ENCODE peak calls at places on chromosomes 12 and 14, in six cellular contexts. One of them, this sample, is unnamed.

GRCh38 chr14:74324945-74325361 is 22.2 kb upstream of the ABCD4 start:
- DNase-seq in body of pancreas: no peak
- DNase-seq in CD4-positive, CD25-positive, alpha-beta regulatory T cell: peak
- DNase-seq in heart left ventricle: no peak
- DNase-seq in AG04450: no peak
- DNase-seq in heart right ventricle: no peak
- DNase-seq in this sample: no peak

GRCh38 chr14:74864193-74864592 is 11.8 kb downstream of the PROX2 start:
- DNase-seq in body of pancreas: no peak
- DNase-seq in CD4-positive, CD25-positive, alpha-beta regulatory T cell: no peak
- DNase-seq in heart left ventricle: no peak
- DNase-seq in AG04450: no peak
- DNase-seq in heart right ventricle: no peak
- DNase-seq in this sample: no peak

GRCh38 chr12:104680070-104680469 is 223.3 kb downstream of the CHST11 start:
- DNase-seq in body of pancreas: no peak
- DNase-seq in CD4-positive, CD25-positive, alpha-beta regulatory T cell: peak
- DNase-seq in heart left ventricle: no peak
- DNase-seq in AG04450: no peak
- DNase-seq in heart right ventricle: no peak
- DNase-seq in this sample: no peak

GRCh38 chr12:18090093-18090492 is at the start of gene RERGL:
- DNase-seq in body of pancreas: no peak
- DNase-seq in CD4-positive, CD25-positive, alpha-beta regulatory T cell: no peak
- DNase-seq in heart left ventricle: no peak
- DNase-seq in AG04450: no peak
- DNase-seq in heart right ventricle: no peak
- DNase-seq in this sample: no peak

GRCh38 chr14:54893151-54893760 is 9.4 kb downstream of the GCH1 start:
- DNase-seq in body of pancreas: peak
- DNase-seq in CD4-positive, CD25-positive, alpha-beta regulatory T cell: peak
- DNase-seq in heart left ventricle: no peak
- DNase-seq in AG04450: peak
- DNase-seq in heart right ventricle: peak
- DNase-seq in this sample: no peak

GRCh38 chr14:29738056-29738455 is 189.6 kb downstream of the PRKD1 start:
- DNase-seq in body of pancreas: no peak
- DNase-seq in CD4-positive, CD25-positive, alpha-beta regulatory T cell: no peak
- DNase-seq in heart left ventricle: no peak
- DNase-seq in AG04450: no peak
- DNase-seq in heart right ventricle: no peak
- DNase-seq in this sample: no peak

GRCh38 chr14:91144425-91145145 is 30.7 kb downstream of the DGLUCY start:
- DNase-seq in body of pancreas: no peak
- DNase-seq in CD4-positive, CD25-positive, alpha-beta regulatory T cell: no peak
- DNase-seq in heart left ventricle: no peak
- DNase-seq in AG04450: peak
- DNase-seq in heart right ventricle: no peak
- DNase-seq in this sample: no peak

GRCh38 chr12:89461649-89462612 is 62.7 kb downstream of the GALNT4 start:
- DNase-seq in body of pancreas: no peak
- DNase-seq in CD4-positive, CD25-positive, alpha-beta regulatory T cell: peak
- DNase-seq in heart left ventricle: no peak
- DNase-seq in AG04450: peak
- DNase-seq in heart right ventricle: no peak
- DNase-seq in this sample: no peak

GRCh38 chr12:111034911-111035577 is 114.7 kb upstream of the MYL2 start:
- DNase-seq in body of pancreas: no peak
- DNase-seq in CD4-positive, CD25-positive, alpha-beta regulatory T cell: no peak
- DNase-seq in heart left ventricle: no peak
- DNase-seq in AG04450: no peak
- DNase-seq in heart right ventricle: no peak
- DNase-seq in this sample: no peak

GRCh38 chr12:111038941-111039340 is 118.6 kb upstream of the MYL2 start:
- DNase-seq in body of pancreas: no peak
- DNase-seq in CD4-positive, CD25-positive, alpha-beta regulatory T cell: no peak
- DNase-seq in heart left ventricle: no peak
- DNase-seq in AG04450: no peak
- DNase-seq in heart right ventricle: no peak
- DNase-seq in this sample: no peak

GRCh38 chr12:111038075-111038474 is 117.7 kb upstream of the MYL2 start:
- DNase-seq in body of pancreas: no peak
- DNase-seq in CD4-positive, CD25-positive, alpha-beta regulatory T cell: no peak
- DNase-seq in heart left ventricle: no peak
- DNase-seq in AG04450: no peak
- DNase-seq in heart right ventricle: no peak
- DNase-seq in this sample: no peak

GRCh38 chr12:111035578-111036301 is 115.4 kb upstream of the MYL2 start:
- DNase-seq in body of pancreas: no peak
- DNase-seq in CD4-positive, CD25-positive, alpha-beta regulatory T cell: no peak
- DNase-seq in heart left ventricle: no peak
- DNase-seq in AG04450: no peak
- DNase-seq in heart right ventricle: no peak
- DNase-seq in this sample: no peak

GRCh38 chr12:111037047-111037446 is 116.7 kb upstream of the MYL2 start:
- DNase-seq in body of pancreas: no peak
- DNase-seq in CD4-positive, CD25-positive, alpha-beta regulatory T cell: no peak
- DNase-seq in heart left ventricle: no peak
- DNase-seq in AG04450: no peak
- DNase-seq in heart right ventricle: no peak
- DNase-seq in this sample: no peak
- H3K4me3 ChIP-seq in body of pancreas: no peak
- H3K4me3 ChIP-seq in CD4-positive, CD25-positive, alpha-beta regulatory T cell: no peak
- H3K4me3 ChIP-seq in heart left ventricle: no peak
- H3K4me3 ChIP-seq in AG04450: no peak
- H3K4me3 ChIP-seq in heart right ventricle: no peak
- H3K4me3 ChIP-seq in this sample: peak

DNA sequence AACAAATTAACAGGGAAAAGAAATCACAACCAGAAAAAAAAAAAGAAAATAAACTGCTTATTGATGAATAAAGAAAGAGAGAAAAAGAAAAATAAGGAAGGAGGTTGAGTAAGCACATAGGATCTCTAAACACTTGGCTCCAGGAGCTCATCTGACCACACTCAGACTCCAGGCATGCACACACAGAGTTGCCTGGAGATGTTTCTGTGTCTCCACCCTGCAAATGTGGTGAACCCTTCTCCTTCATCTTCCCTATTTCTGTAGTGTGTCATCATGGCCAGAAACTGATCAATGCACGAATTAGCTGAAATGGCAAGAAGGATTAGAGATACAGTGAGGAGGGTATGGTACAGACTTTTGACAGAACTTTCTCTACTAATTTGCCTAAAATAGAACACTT is 20.2 kb downstream of the OR4N2 start:
- DNase-seq in body of pancreas: no peak
- DNase-seq in CD4-positive, CD25-positive, alpha-beta regulatory T cell: no peak
- DNase-seq in heart left ventricle: no peak
- DNase-seq in AG04450: no peak
- DNase-seq in heart right ventricle: no peak
- DNase-seq in this sample: no peak
- H3K4me3 ChIP-seq in body of pancreas: no peak
- H3K4me3 ChIP-seq in CD4-positive, CD25-positive, alpha-beta regulatory T cell: no peak
- H3K4me3 ChIP-seq in heart left ventricle: no peak
- H3K4me3 ChIP-seq in AG04450: no peak
- H3K4me3 ChIP-seq in heart right ventricle: no peak
- H3K4me3 ChIP-seq in this sample: no peak

GRCh38 chr12:110744176-110744575 is 1.5 kb upstream of the PPP1CC start:
- DNase-seq in body of pancreas: peak
- DNase-seq in CD4-positive, CD25-positive, alpha-beta regulatory T cell: no peak
- DNase-seq in heart left ventricle: no peak
- DNase-seq in AG04450: no peak
- DNase-seq in heart right ventricle: no peak
- DNase-seq in this sample: peak
- H3K4me3 ChIP-seq in body of pancreas: no peak
- H3K4me3 ChIP-seq in CD4-positive, CD25-positive, alpha-beta regulatory T cell: no peak
- H3K4me3 ChIP-seq in heart left ventricle: no peak
- H3K4me3 ChIP-seq in AG04450: no peak
- H3K4me3 ChIP-seq in heart right ventricle: no peak
- H3K4me3 ChIP-seq in this sample: peak

GRCh38 chr14:20622816-20623291 is 18.6 kb downstream of the OR6S1 start:
- DNase-seq in body of pancreas: no peak
- DNase-seq in CD4-positive, CD25-positive, alpha-beta regulatory T cell: no peak
- DNase-seq in heart left ventricle: no peak
- DNase-seq in AG04450: no peak
- DNase-seq in heart right ventricle: no peak
- DNase-seq in this sample: no peak

GRCh38 chr14:20623798-20624197 is 17.7 kb downstream of the OR6S1 start:
- DNase-seq in body of pancreas: no peak
- DNase-seq in CD4-positive, CD25-positive, alpha-beta regulatory T cell: no peak
- DNase-seq in heart left ventricle: no peak
- DNase-seq in AG04450: no peak
- DNase-seq in heart right ventricle: no peak
- DNase-seq in this sample: no peak

GRCh38 chr14:20626274-20626673 is 15.2 kb downstream of the OR6S1 start:
- DNase-seq in body of pancreas: no peak
- DNase-seq in CD4-positive, CD25-positive, alpha-beta regulatory T cell: no peak
- DNase-seq in heart left ventricle: no peak
- DNase-seq in AG04450: no peak
- DNase-seq in heart right ventricle: no peak
- DNase-seq in this sample: no peak

GRCh38 chr14:20627337-20628032 is 14.0 kb downstream of the OR6S1 start:
- DNase-seq in body of pancreas: no peak
- DNase-seq in CD4-positive, CD25-positive, alpha-beta regulatory T cell: no peak
- DNase-seq in heart left ventricle: no peak
- DNase-seq in AG04450: no peak
- DNase-seq in heart right ventricle: no peak
- DNase-seq in this sample: no peak

DNA sequence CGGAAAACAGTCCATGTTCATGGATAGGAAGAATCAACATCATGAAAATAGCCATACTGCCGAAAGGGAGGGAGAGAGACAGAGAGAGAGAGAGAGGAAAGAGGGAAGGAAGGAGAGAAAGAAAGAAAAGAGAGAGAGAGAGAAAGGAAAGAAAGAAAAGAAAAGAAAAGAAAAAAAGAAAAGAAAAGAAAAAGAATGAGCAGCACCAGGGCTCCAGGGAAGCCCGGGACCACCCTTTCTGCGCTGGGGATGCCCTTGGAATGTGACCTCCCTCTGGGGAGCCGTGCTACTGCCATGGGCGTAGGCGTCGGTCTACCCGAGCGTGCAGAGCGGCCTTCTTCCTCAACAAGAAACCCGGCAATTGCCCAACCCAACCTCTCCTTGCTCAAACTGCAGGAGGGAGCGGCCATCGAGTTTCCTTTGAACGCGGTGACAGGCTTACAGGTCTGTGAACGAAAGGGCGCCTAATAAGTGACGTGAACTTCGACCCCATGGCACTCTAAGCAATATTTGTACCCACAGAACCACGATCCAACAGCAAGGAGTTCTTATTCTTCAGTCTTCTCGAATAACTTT is 16.9 kb downstream of the OR6S1 start:
- DNase-seq in body of pancreas: peak
- DNase-seq in CD4-positive, CD25-positive, alpha-beta regulatory T cell: peak
- DNase-seq in heart left ventricle: peak
- DNase-seq in AG04450: no peak
- DNase-seq in heart right ventricle: peak
- DNase-seq in this sample: no peak
- H3K4me3 ChIP-seq in body of pancreas: no peak
- H3K4me3 ChIP-seq in CD4-positive, CD25-positive, alpha-beta regulatory T cell: peak
- H3K4me3 ChIP-seq in heart left ventricle: peak
- H3K4me3 ChIP-seq in AG04450: peak
- H3K4me3 ChIP-seq in heart right ventricle: peak
- H3K4me3 ChIP-seq in this sample: no peak

GRCh38 chr14:44897041-44897843 is 64.5 kb downstream of the KLHL28 start:
- DNase-seq in body of pancreas: peak
- DNase-seq in CD4-positive, CD25-positive, alpha-beta regulatory T cell: peak
- DNase-seq in heart left ventricle: peak
- DNase-seq in AG04450: peak
- DNase-seq in heart right ventricle: peak
- DNase-seq in this sample: peak

GRCh38 chr14:44897844-44898151 is 63.9 kb downstream of the KLHL28 start:
- DNase-seq in body of pancreas: no peak
- DNase-seq in CD4-positive, CD25-positive, alpha-beta regulatory T cell: no peak
- DNase-seq in heart left ventricle: no peak
- DNase-seq in AG04450: no peak
- DNase-seq in heart right ventricle: no peak
- DNase-seq in this sample: no peak

GRCh38 chr14:44895716-44896115 is 66.0 kb downstream of the KLHL28 start:
- DNase-seq in body of pancreas: no peak
- DNase-seq in CD4-positive, CD25-positive, alpha-beta regulatory T cell: no peak
- DNase-seq in heart left ventricle: no peak
- DNase-seq in AG04450: peak
- DNase-seq in heart right ventricle: no peak
- DNase-seq in this sample: no peak

GRCh38 chr14:44896275-44897040 is 65.3 kb downstream of the KLHL28 start:
- DNase-seq in body of pancreas: no peak
- DNase-seq in CD4-positive, CD25-positive, alpha-beta regulatory T cell: no peak
- DNase-seq in heart left ventricle: no peak
- DNase-seq in AG04450: no peak
- DNase-seq in heart right ventricle: no peak
- DNase-seq in this sample: no peak

DNA sequence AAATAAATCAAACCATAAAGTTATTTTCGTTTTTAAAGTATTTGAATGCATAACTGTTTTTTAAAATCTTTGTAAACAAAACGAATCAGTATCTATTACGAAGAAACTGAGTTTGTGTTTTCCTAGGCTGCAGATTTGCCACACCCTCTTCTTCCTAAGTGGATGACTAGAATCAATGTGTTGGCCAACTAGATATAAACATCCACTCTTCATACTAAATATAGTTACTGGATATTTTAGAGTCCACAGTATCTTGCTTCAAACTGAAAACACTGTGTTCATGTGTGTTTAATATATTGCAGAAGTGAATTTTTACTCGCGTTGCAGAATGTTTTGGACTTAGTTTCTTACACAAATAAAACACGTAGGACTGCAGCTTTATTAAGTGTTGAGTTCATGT is 63.2 kb downstream of the KLHL28 start:
- DNase-seq in body of pancreas: no peak
- DNase-seq in CD4-positive, CD25-positive, alpha-beta regulatory T cell: peak
- DNase-seq in heart left ventricle: no peak
- DNase-seq in AG04450: no peak
- DNase-seq in heart right ventricle: no peak
- DNase-seq in this sample: no peak
- H3K4me3 ChIP-seq in body of pancreas: no peak
- H3K4me3 ChIP-seq in CD4-positive, CD25-positive, alpha-beta regulatory T cell: peak
- H3K4me3 ChIP-seq in heart left ventricle: peak
- H3K4me3 ChIP-seq in AG04450: peak
- H3K4me3 ChIP-seq in heart right ventricle: peak
- H3K4me3 ChIP-seq in this sample: peak